ENCODE peak calls at places on chromosomes 5 and 9, in seven cellular contexts. Y, N, T, Q, D, J and S are unnamed samples.

GRCh38 chr5:4124201-4124852 is 528.7 kb downstream of the IRX1 start:
- DNase-seq in Y (no peak), N (no peak), T (no peak), Q (no peak), D (no peak), J (no peak), S (no peak)

GRCh38 chr9:18268381-18268780 is 205.6 kb upstream of the ADAMTSL1 start:
- DNase-seq in Y (peak), N (no peak), T (no peak), Q (no peak), D (no peak), J (peak), S (peak)

GRCh38 chr5:134446938-134447337 is 35.3 kb upstream of the CDKN2AIPNL start:
- DNase-seq in Y (no peak), N (peak), T (no peak), Q (no peak), D (no peak), J (no peak), S (no peak)

GRCh38 chr5:180498378-180498777 is 4.2 kb downstream of the CNOT6 start:
- DNase-seq in Y (no peak), N (no peak), T (no peak), Q (no peak), D (no peak), J (no peak), S (no peak)

GRCh38 chr9:114771901-114772300 is 33.9 kb downstream of the TNFSF15 start:
- DNase-seq in Y (no peak), N (no peak), T (no peak), Q (no peak), D (no peak), J (no peak), S (no peak)

GRCh38 chr9:99296375-99296951 is 74.4 kb downstream of the SEC61B start:
- DNase-seq in Y (peak), N (no peak), T (peak), Q (peak), D (no peak), J (no peak), S (no peak)

GRCh38 chr9:19028835-19029451 is 4.1 kb downstream of the SAXO1 start:
- DNase-seq in Y (peak), N (peak), T (no peak), Q (peak), D (no peak), J (peak), S (no peak)

GRCh38 chr9:132846918-132847515 is 31.1 kb downstream of the AK8 start:
- DNase-seq in Y (no peak), N (no peak), T (no peak), Q (no peak), D (no peak), J (no peak), S (no peak)

GRCh38 chr9:21933865-21934264 is 60.3 kb downstream of the CDKN2A start:
- DNase-seq in Y (peak), N (no peak), T (no peak), Q (peak), D (no peak), J (no peak), S (no peak)

GRCh38 chr9:120161801-120162200 is 418.2 kb downstream of the CDK5RAP2 start:
- DNase-seq in Y (no peak), N (no peak), T (no peak), Q (no peak), D (no peak), J (no peak), S (no peak)

GRCh38 chr9:112719292-112719691 is 1.4 kb upstream of the INIP start:
- DNase-seq in Y (peak), N (no peak), T (no peak), Q (no peak), D (no peak), J (no peak), S (no peak)

GRCh38 chr9:117021881-117022280 is 334.8 kb downstream of the TRIM32 start:
- DNase-seq in Y (no peak), N (no peak), T (no peak), Q (no peak), D (no peak), J (no peak), S (no peak)

GRCh38 chr9:33101104-33101951 is 24.9 kb upstream of the SMU1 start:
- DNase-seq in Y (peak), N (peak), T (no peak), Q (no peak), D (no peak), J (peak), S (no peak)

GRCh38 chr9:110427497-110428104 is 89.9 kb upstream of the TXNDC8 start:
- DNase-seq in Y (peak), N (no peak), T (no peak), Q (peak), D (peak), J (no peak), S (no peak)

GRCh38 chr9:37944671-37945481 is 40.9 kb upstream of the SLC25A51 start:
- DNase-seq in Y (no peak), N (peak), T (no peak), Q (no peak), D (no peak), J (peak), S (no peak)

GRCh38 chr9:37903581-37903830 is 421 bp downstream of the SLC25A51 start:
- DNase-seq in Y (no peak), N (peak), T (no peak), Q (peak), D (no peak), J (peak), S (no peak)

GRCh38 chr5:127582723-127583370 is 65.4 kb downstream of the PRRC1 start:
- DNase-seq in Y (no peak), N (no peak), T (no peak), Q (no peak), D (no peak), J (no peak), S (no peak)

GRCh38 chr5:23627976-23628375 is 120.6 kb downstream of the PRDM9 start:
- DNase-seq in Y (no peak), N (no peak), T (no peak), Q (no peak), D (no peak), J (no peak), S (no peak)

GRCh38 chr5:111364992-111365391 is 140.8 kb downstream of the CAMK4 start:
- DNase-seq in Y (peak), N (no peak), T (no peak), Q (peak), D (no peak), J (no peak), S (no peak)

GRCh38 chr5:127587246-127587917 is 61.5 kb upstream of the CTXN3 start:
- DNase-seq in Y (no peak), N (no peak), T (no peak), Q (no peak), D (no peak), J (no peak), S (no peak)

GRCh38 chr5:151093476-151093889 is 12.6 kb upstream of the TNIP1 start:
- DNase-seq in Y (peak), N (peak), T (no peak), Q (peak), D (no peak), J (peak), S (no peak)

GRCh38 chr5:171419663-171420428 is 399 bp downstream of the FGF18 start:
- DNase-seq in Y (peak), N (no peak), T (no peak), Q (peak), D (peak), J (no peak), S (no peak)

GRCh38 chr9:130661461-130662098 is 2.8 kb upstream of the PRDM12 start:
- DNase-seq in Y (no peak), N (no peak), T (no peak), Q (no peak), D (no peak), J (no peak), S (no peak)

GRCh38 chr9:88270398-88270797 is 117.8 kb upstream of the SPIN1 start:
- DNase-seq in Y (no peak), N (no peak), T (no peak), Q (no peak), D (no peak), J (peak), S (no peak)

GRCh38 chr5:59893436-59894227 is at the start of gene PDE4D:
- DNase-seq in Y (peak), N (peak), T (peak), Q (peak), D (peak), J (no peak), S (peak)

GRCh38 chr5:145245354-145245753 is 589.8 kb downstream of the PRELID2 start:
- DNase-seq in Y (peak), N (no peak), T (no peak), Q (no peak), D (no peak), J (no peak), S (no peak)

GRCh38 chr5:77642915-77643653 is 4.6 kb upstream of the OTP start:
- DNase-seq in Y (no peak), N (no peak), T (peak), Q (no peak), D (no peak), J (no peak), S (no peak)

GRCh38 chr5:181035991-181036815 is 3.9 kb upstream of the BTNL9 start:
- DNase-seq in Y (no peak), N (no peak), T (no peak), Q (no peak), D (peak), J (no peak), S (no peak)

GRCh38 chr5:2577637-2578036 is 173.8 kb downstream of the IRX2 start:
- DNase-seq in Y (no peak), N (no peak), T (no peak), Q (no peak), D (no peak), J (no peak), S (no peak)

GRCh38 chr5:148636353-148636752 is 18.0 kb downstream of the HTR4 start:
- DNase-seq in Y (no peak), N (no peak), T (no peak), Q (no peak), D (no peak), J (no peak), S (no peak)

GRCh38 chr5:175655411-175655810 is 2.5 kb upstream of the HRH2 start:
- DNase-seq in Y (no peak), N (no peak), T (no peak), Q (no peak), D (no peak), J (no peak), S (no peak)